ENCODE peak calls at places on chromosomes 12 and 14, in seven cellular contexts. W, S, B, E, N, D and Y are unnamed samples.

GRCh38 chr12:108323581-108323980 is 15.5 kb downstream of the CMKLR1 start:
- DNase-seq in W (no peak), S (no peak), B (no peak), E (no peak), N (no peak), D (no peak), Y (no peak)

GRCh38 chr12:11697670-11698387 is 48.4 kb downstream of the ETV6 start:
- DNase-seq in W (no peak), S (no peak), B (no peak), E (no peak), N (peak), D (no peak), Y (no peak)

GRCh38 chr14:103186241-103186835 is 63.1 kb downstream of the TNFAIP2 start:
- DNase-seq in W (no peak), S (no peak), B (no peak), E (no peak), N (no peak), D (no peak), Y (no peak)

GRCh38 chr12:97960741-97961608 is 498.4 kb downstream of the RMST start:
- DNase-seq in W (peak), S (no peak), B (peak), E (peak), N (peak), D (peak), Y (no peak)

GRCh38 chr14:88682495-88683114 is 110.1 kb downstream of the EML5 start:
- DNase-seq in W (no peak), S (no peak), B (no peak), E (no peak), N (no peak), D (no peak), Y (no peak)

GRCh38 chr14:100622234-100622633 is 35.0 kb upstream of the BEGAIN start:
- DNase-seq in W (no peak), S (no peak), B (no peak), E (no peak), N (no peak), D (no peak), Y (no peak)

GRCh38 chr14:74879427-74880180 is 2.1 kb upstream of the DLST start:
- DNase-seq in W (no peak), S (no peak), B (no peak), E (no peak), N (no peak), D (no peak), Y (no peak)

GRCh38 chr12:2414810-2415567 is 362.2 kb downstream of the CACNA1C start:
- DNase-seq in W (no peak), S (no peak), B (no peak), E (no peak), N (no peak), D (no peak), Y (no peak)

GRCh38 chr12:23472329-23472971 is 477.0 kb downstream of the SOX5 start:
- DNase-seq in W (no peak), S (no peak), B (no peak), E (peak), N (no peak), D (no peak), Y (no peak)

GRCh38 chr12:120366884-120367251 is 2.1 kb downstream of the MSI1 start:
- DNase-seq in W (no peak), S (no peak), B (no peak), E (no peak), N (no peak), D (no peak), Y (no peak)

GRCh38 chr12:106986135-106986534 is 811 bp downstream of the MTERF2 start:
- DNase-seq in W (no peak), S (no peak), B (no peak), E (no peak), N (no peak), D (no peak), Y (no peak)

GRCh38 chr12:45994736-45995135 is 4.4 kb upstream of the SCAF11 start:
- DNase-seq in W (no peak), S (no peak), B (no peak), E (no peak), N (no peak), D (no peak), Y (no peak)

GRCh38 chr12:121708313-121709063 is 4.1 kb upstream of the TMEM120B start:
- DNase-seq in W (no peak), S (no peak), B (no peak), E (no peak), N (no peak), D (no peak), Y (no peak)

GRCh38 chr12:104319028-104319427 is 15.5 kb downstream of the EID3 start:
- DNase-seq in W (no peak), S (no peak), B (no peak), E (no peak), N (no peak), D (no peak), Y (no peak)

GRCh38 chr12:127146991-127147718 is 1119.8 kb upstream of the TMEM132C start:
- DNase-seq in W (no peak), S (no peak), B (no peak), E (no peak), N (no peak), D (no peak), Y (no peak)

GRCh38 chr12:121766290-121767039 is 27.0 kb downstream of the RHOF start:
- DNase-seq in W (no peak), S (no peak), B (no peak), E (no peak), N (no peak), D (no peak), Y (no peak)

GRCh38 chr12:106863185-106863584 is 88.7 kb downstream of the RIC8B start:
- DNase-seq in W (no peak), S (no peak), B (no peak), E (no peak), N (no peak), D (no peak), Y (no peak)

GRCh38 chr12:109718390-109718789 is 4.8 kb downstream of the FAM222A start:
- DNase-seq in W (peak), S (no peak), B (peak), E (no peak), N (no peak), D (no peak), Y (no peak)

GRCh38 chr14:50677527-50678063 is 9.5 kb upstream of the SAV1 start:
- DNase-seq in W (no peak), S (no peak), B (no peak), E (peak), N (peak), D (no peak), Y (no peak)

GRCh38 chr12:26466709-26467108 is 271.3 kb downstream of the SSPN start:
- DNase-seq in W (no peak), S (no peak), B (peak), E (no peak), N (no peak), D (no peak), Y (no peak)

GRCh38 chr14:76274324-76274723 is 101.6 kb upstream of the ESRRB start:
- DNase-seq in W (no peak), S (no peak), B (no peak), E (no peak), N (no peak), D (no peak), Y (no peak)

GRCh38 chr14:94126800-94127199 is 2.6 kb downstream of the IFI27L2 start:
- DNase-seq in W (no peak), S (no peak), B (no peak), E (no peak), N (no peak), D (no peak), Y (no peak)

GRCh38 chr14:37637341-37637740 is 41.9 kb downstream of the TTC6 start:
- DNase-seq in W (no peak), S (no peak), B (no peak), E (no peak), N (no peak), D (no peak), Y (no peak)